ENCODE peak calls at places on chromosome 14, in four cellular contexts. T is mammary epithelial cell, U is colonic mucosa, K is MM.1S. V is an unnamed sample.

GRCh38 chr14:73460691-73461127 is 2.4 kb upstream of the NUMB start:
- DNase-seq in T (peak; percentile 55), U (no peak), K (no peak), V (no peak)

GRCh38 chr14:32986791-32987545 is 48.3 kb downstream of the NPAS3 start:
- DNase-seq in T (no peak), U (no peak), K (no peak), V (peak; percentile 37)

GRCh38 chr14:52327374-52328226 is 13.5 kb downstream of the PTGER2 start:
- DNase-seq in T (no peak), U (no peak), K (no peak), V (no peak)

GRCh38 chr14:26841361-26841760 is 243.5 kb upstream of the NOVA1 start:
- DNase-seq in T (no peak), U (no peak), K (no peak), V (no peak)

GRCh38 chr14:103522649-103523582 is at the start of gene CKB:
- DNase-seq in T (no peak), U (peak; percentile 74), K (no peak), V (peak; percentile 91)

GRCh38 chr14:103897075-103897947 is 30.9 kb upstream of the TDRD9 start:
- DNase-seq in T (no peak), U (peak; percentile 93), K (no peak), V (no peak)

GRCh38 chr14:103867523-103867953 is 20.2 kb upstream of the PPP1R13B start:
- DNase-seq in T (peak; percentile 70), U (no peak), K (no peak), V (no peak)

GRCh38 chr14:68755016-68755353 is 37.9 kb downstream of the ZFP36L1 start:
- DNase-seq in T (no peak), U (no peak), K (no peak), V (no peak)

GRCh38 chr14:52949711-52950409 is 990 bp downstream of the FERMT2 start:
- DNase-seq in T (peak; percentile 68), U (no peak), K (no peak), V (peak; percentile 22)

GRCh38 chr14:34610101-34610500 is 19.8 kb downstream of the SNX6 start:
- DNase-seq in T (no peak), U (no peak), K (no peak), V (no peak)

GRCh38 chr14:68936476-68936875 is 42.6 kb downstream of the ACTN1 start:
- DNase-seq in T (no peak), U (no peak), K (no peak), V (no peak)

GRCh38 chr14:96130854-96131253 is 73.8 kb upstream of the BDKRB2 start:
- DNase-seq in T (peak; percentile 71), U (no peak), K (no peak), V (no peak)

GRCh38 chr14:72610831-72611200 is 283.1 kb downstream of the DPF3 start:
- DNase-seq in T (no peak), U (no peak), K (no peak), V (no peak)

GRCh38 chr14:72685456-72685855 is 208.4 kb downstream of the DPF3 start:
- DNase-seq in T (no peak), U (no peak), K (no peak), V (no peak)

GRCh38 chr14:69696633-69697557 is 70.0 kb upstream of the SRSF5 start:
- DNase-seq in T (no peak), U (no peak), K (no peak), V (no peak)

GRCh38 chr14:27642251-27642866 is 1044.5 kb upstream of the NOVA1 start:
- DNase-seq in T (no peak), U (no peak), K (no peak), V (no peak)

GRCh38 chr14:32003585-32003984 is 73.5 kb upstream of the ARHGAP5 start:
- DNase-seq in T (no peak), U (no peak), K (no peak), V (no peak)

GRCh38 chr14:104102282-104102914 is 16.9 kb downstream of the ASPG start:
- DNase-seq in T (no peak), U (no peak), K (no peak), V (no peak)

GRCh38 chr14:32078794-32079663 is 1.9 kb downstream of the ARHGAP5 start:
- DNase-seq in T (peak; percentile 71), U (no peak), K (no peak), V (peak; percentile 24)

GRCh38 chr14:103561381-103562134 is 899 bp downstream of the BAG5 start:
- DNase-seq in T (peak; percentile 48), U (no peak), K (peak; percentile 16), V (peak; percentile 71)

GRCh38 chr14:88518592-88519512 is 36.0 kb downstream of the PTPN21 start:
- DNase-seq in T (peak; percentile 73), U (no peak), K (peak; percentile 14), V (no peak)

GRCh38 chr14:102945346-102946130 is 23.1 kb downstream of the AMN start:
- DNase-seq in T (no peak), U (no peak), K (no peak), V (no peak)

DNA sequence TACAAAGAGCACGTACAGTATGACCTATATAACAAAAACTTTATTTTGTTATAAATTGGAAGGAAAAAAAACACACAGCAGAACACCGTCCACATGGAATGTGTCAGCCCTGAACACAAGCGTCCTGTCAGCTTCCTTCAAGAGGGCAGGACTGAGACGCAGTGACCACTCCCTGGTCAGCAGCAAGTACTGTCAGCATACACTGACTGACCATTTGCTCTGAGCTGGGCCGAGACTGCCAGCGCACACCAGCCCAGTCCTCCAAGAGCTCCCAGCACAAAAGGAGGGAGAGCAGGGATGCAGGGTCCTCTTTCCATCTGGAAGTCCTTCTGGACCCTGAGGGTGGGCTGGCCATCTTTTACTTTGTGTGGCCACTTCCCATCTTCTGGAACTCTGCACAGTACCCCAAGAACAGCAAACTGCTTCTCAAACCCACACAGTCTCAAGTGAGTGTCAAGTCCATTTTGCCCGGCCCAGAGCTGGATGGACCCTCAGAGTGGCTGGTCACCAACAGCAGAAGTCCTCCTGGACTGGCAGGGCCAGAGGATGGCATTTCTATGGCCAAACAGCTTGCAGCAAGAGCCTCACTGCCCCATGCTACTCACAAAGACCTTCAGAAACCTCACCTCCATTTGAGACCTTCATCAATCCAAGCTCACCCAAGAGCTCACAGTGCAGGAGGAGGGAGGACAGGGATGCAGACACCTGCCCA is 11.7 kb downstream of the CCDC88C start:
- DNase-seq in T (no peak), U (no peak), K (no peak), V (no peak)
- H3K36me3 ChIP-seq in T (no peaks in the 10 kb centered on the region), U (no peaks in the 10 kb centered on the region), K (no peaks in the 10 kb centered on the region), V (no peaks in the 10 kb centered on the region)

DNA sequence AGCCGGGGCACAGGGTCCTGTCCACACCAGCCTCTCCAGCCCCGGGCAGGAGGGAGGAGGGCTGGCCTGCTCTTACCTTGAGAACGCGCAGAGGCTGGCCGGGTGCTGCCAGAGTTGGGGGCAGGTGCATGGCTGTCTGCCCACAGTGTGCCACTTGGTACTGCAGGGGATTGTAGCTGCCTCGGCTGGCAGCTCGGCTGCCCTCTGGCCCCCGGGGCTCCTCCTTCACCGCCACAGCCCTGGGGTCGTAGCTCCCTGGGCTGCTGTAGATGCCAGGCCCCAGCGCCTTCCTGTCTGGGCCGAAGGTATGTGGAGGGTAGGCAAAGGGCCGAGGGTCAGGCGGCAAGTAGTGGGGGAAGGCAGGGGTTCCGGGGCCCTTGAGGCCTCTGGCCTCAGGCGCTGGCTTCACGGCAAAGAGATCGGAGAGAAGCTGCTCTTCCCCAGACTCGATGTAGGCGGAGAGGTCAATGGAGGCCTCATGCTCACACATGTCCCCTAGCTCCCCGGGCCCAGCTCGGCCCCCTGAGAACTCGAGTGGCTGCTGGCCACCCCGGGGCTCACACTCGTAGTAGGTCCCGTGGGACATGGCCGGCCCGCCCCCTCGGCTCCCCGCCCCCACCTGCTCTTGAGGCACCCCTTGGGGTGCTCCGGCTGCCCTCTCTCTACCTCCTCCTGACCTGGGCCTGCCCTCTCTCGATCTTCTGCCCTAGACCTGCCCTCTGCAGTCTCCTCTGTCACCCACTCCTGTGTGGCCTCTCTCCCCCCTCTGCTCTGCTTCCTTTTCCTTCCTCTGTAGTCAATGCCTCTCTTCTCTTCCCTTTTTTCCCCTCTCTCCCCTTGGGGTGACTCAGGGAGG is at the start of gene CEBPE:
- DNase-seq in T (no peak), U (no peak), K (no peak), V (no peak)
- H3K9ac ChIP-seq in T (no peak within 1 kb of the TSS), U (no peak within 1 kb of the TSS), K (no peak within 1 kb of the TSS), V (no peak within 1 kb of the TSS)

GRCh38 chr14:74800780-74801179 is 37.7 kb downstream of the YLPM1 start:
- DNase-seq in T (no peak), U (no peak), K (no peak), V (no peak)
- H3K36me3 ChIP-seq in T (peaks cover 20% of the 10 kb centered on the region), U (no peaks in the 10 kb centered on the region), K (no peaks in the 10 kb centered on the region), V (peaks cover 4% of the 10 kb centered on the region)

GRCh38 chr14:21557084-21557901 is 22.6 kb downstream of the OR10G3 start:
- DNase-seq in T (peak; percentile 65), U (peak; percentile 82), K (peak; percentile 74), V (peak; percentile 97)
- H3K9ac ChIP-seq in T (no peak overlapping the region), U (no peak overlapping the region), K (no peak overlapping the region), V (no peak overlapping the region)

GRCh38 chr14:61516125-61516740 is 179.1 kb upstream of the HIF1A start:
- DNase-seq in T (no peak), U (no peak), K (no peak), V (no peak)
- H3K36me3 ChIP-seq in T (no peaks in the 10 kb centered on the region), U (no peaks in the 10 kb centered on the region), K (no peaks in the 10 kb centered on the region), V (no peaks in the 10 kb centered on the region)

GRCh38 chr14:24139272-24139934 is 2.0 kb downstream of the EMC9 start:
- DNase-seq in T (no peak), U (no peak), K (no peak), V (no peak)
- H3K9ac ChIP-seq in T (no peak overlapping the region), U (peak overlapping the region; percentile 14), K (no peak overlapping the region), V (no peak overlapping the region)

GRCh38 chr14:101907619-101908018 is 56.8 kb upstream of the DYNC1H1 start:
- DNase-seq in T (no peak), U (no peak), K (no peak), V (no peak)

GRCh38 chr14:101906645-101907044 is 57.7 kb upstream of the DYNC1H1 start:
- DNase-seq in T (no peak), U (no peak), K (no peak), V (no peak)

GRCh38 chr14:101909371-101910096 is 54.8 kb upstream of the DYNC1H1 start:
- DNase-seq in T (no peak), U (no peak), K (no peak), V (no peak)

GRCh38 chr14:101905614-101906013 is 58.8 kb upstream of the DYNC1H1 start:
- DNase-seq in T (no peak), U (no peak), K (no peak), V (no peak)

GRCh38 chr14:101908795-101909194 is 55.6 kb upstream of the DYNC1H1 start:
- DNase-seq in T (no peak), U (no peak), K (no peak), V (no peak)
- H3K36me3 ChIP-seq in T (peaks cover 7% of the 10 kb centered on the region), U (peaks cover 9% of the 10 kb centered on the region), K (no peaks in the 10 kb centered on the region), V (peaks cover 8% of the 10 kb centered on the region)

GRCh38 chr14:93084866-93085857 is 30.6 kb downstream of the ITPK1 start:
- DNase-seq in T (no peak), U (no peak), K (no peak), V (no peak)

GRCh38 chr14:93081875-93082570 is 33.7 kb downstream of the ITPK1 start:
- DNase-seq in T (no peak), U (no peak), K (no peak), V (no peak)

GRCh38 chr14:93083898-93084297 is 31.8 kb downstream of the ITPK1 start:
- DNase-seq in T (no peak), U (no peak), K (no peak), V (no peak)

GRCh38 chr14:93084402-93084801 is 31.3 kb downstream of the ITPK1 start:
- DNase-seq in T (no peak), U (no peak), K (no peak), V (no peak)

GRCh38 chr14:93082576-93083001 is 33.1 kb downstream of the ITPK1 start:
- DNase-seq in T (no peak), U (no peak), K (no peak), V (no peak)
- H3K9ac ChIP-seq in T (no peak overlapping the region), U (no peak overlapping the region), K (no peak overlapping the region), V (no peak overlapping the region)